ENCODE peak calls at places on chromosomes 11 and 22, in six cellular contexts. M, V, C, A, W and X are unnamed samples.

GRCh38 chr22:47872761-47873535 is 1110.5 kb downstream of the TBC1D22A start:
- DNase-seq in A (no peak), V (no peak), M (no peak), W (no peak), C (no peak), X (no peak)

GRCh38 chr11:61173456-61173855 is 12.2 kb upstream of the VPS37C start:
- DNase-seq in M (no peak), V (no peak), A (no peak), W (no peak), C (no peak), X (no peak)

GRCh38 chr11:11296434-11296833 is 56.6 kb downstream of the CSNK2A3 start:
- DNase-seq in M (no peak), W (no peak), C (no peak), V (peak), A (no peak), X (no peak)

GRCh38 chr11:106156290-106156937 is 79.0 kb downstream of the AASDHPPT start:
- DNase-seq in W (no peak), M (no peak), A (no peak), V (no peak), C (peak), X (no peak)

GRCh38 chr11:123166095-123166559 is 28.9 kb downstream of the CLMP start:
- DNase-seq in M (peak), W (peak), A (peak), V (no peak), C (no peak), X (peak)

GRCh38 chr11:111555255-111555654 is 14.7 kb downstream of the LAYN start:
- DNase-seq in W (no peak), C (no peak), A (no peak), V (no peak), M (no peak), X (no peak)

GRCh38 chr22:19981171-19981960 is 35.3 kb downstream of the ARVCF start:
- DNase-seq in C (no peak), V (no peak), A (no peak), W (no peak), M (no peak), X (no peak)

GRCh38 chr11:83272627-83273026 is 13.5 kb downstream of the CCDC90B start:
- DNase-seq in C (peak), M (no peak), A (no peak), W (no peak), V (no peak), X (no peak)

GRCh38 chr11:94128171-94128745 is 383 bp upstream of the PANX1 start:
- DNase-seq in A (peak), C (no peak), W (no peak), M (peak), V (no peak), X (no peak)

GRCh38 chr11:6459049-6459448 is 14.7 kb downstream of the TRIM3 start:
- DNase-seq in C (no peak), A (no peak), W (no peak), M (no peak), V (no peak), X (no peak)

GRCh38 chr22:31344369-31345330 is 1.5 kb downstream of the PATZ1 start:
- DNase-seq in W (peak), C (no peak), A (peak), M (no peak), V (no peak), X (peak)

GRCh38 chr11:125995313-125995712 is 49.5 kb downstream of the VSIG10L2 start:
- DNase-seq in C (no peak), W (no peak), M (no peak), A (peak), V (no peak), X (no peak)

GRCh38 chr11:47270331-47271271 is 668 bp downstream of the MADD start:
- DNase-seq in V (no peak), C (no peak), M (no peak), A (no peak), W (peak), X (peak)

GRCh38 chr22:26718905-26719304 is 61.5 kb downstream of the MIAT start:
- DNase-seq in C (peak), W (no peak), M (no peak), A (no peak), V (no peak), X (no peak)

GRCh38 chr11:94664336-94664735 is 97.2 kb downstream of the PIWIL4 start:
- DNase-seq in A (no peak), M (no peak), C (no peak), V (no peak), W (no peak), X (no peak)

GRCh38 chr11:107612445-107612844 is 21.5 kb downstream of the ELMOD1 start:
- DNase-seq in V (no peak), W (no peak), A (no peak), C (no peak), M (no peak), X (no peak)

GRCh38 chr11:69039501-69039900 is 9.2 kb upstream of the TPCN2 start:
- DNase-seq in C (no peak), A (no peak), V (no peak), W (no peak), M (no peak), X (no peak)

GRCh38 chr11:108754901-108755625 is 90.2 kb downstream of the DDX10 start:
- DNase-seq in C (peak), W (no peak), V (no peak), A (no peak), M (no peak), X (no peak)

GRCh38 chr11:123063396-123064267 is 1.7 kb upstream of the HSPA8 start:
- DNase-seq in V (no peak), M (no peak), C (peak), W (peak), A (no peak), X (peak)

GRCh38 chr22:23533328-23533762 is 46.7 kb downstream of the IGLL1 start:
- DNase-seq in A (peak), C (no peak), W (peak), M (peak), V (peak), X (no peak)

GRCh38 chr11:120929090-120929489 is 94.8 kb upstream of the TBCEL start:
- DNase-seq in A (no peak), M (no peak), V (no peak), W (no peak), C (peak), X (no peak)